ENCODE peak calls at places on chromosome 4, in seven cellular contexts. V is adrenal gland, U is PC-9, N is uterus, S is kidney epithelial cell, X is colonic mucosa, H is choroid plexus epithelial cell. L is an unnamed sample.
A peak's percentile ranks its signal among the peaks of the same experiment; 100 is the strongest.

GRCh38 chr4:123667496-123667895 is 270.9 kb downstream of the SPRY1 start:
- DNase-seq in V (no peak), U (no peak), N (no peak), S (no peak), X (no peak), H (no peak), L (peak; percentile 29)

GRCh38 chr4:85831647-85832046 is 356.7 kb downstream of the ARHGAP24 start:
- DNase-seq in V (no peak), U (no peak), N (no peak), S (no peak), X (no peak), H (no peak), L (no peak)

GRCh38 chr4:145939241-145939640 is 618 bp upstream of the ZNF827 start:
- DNase-seq in V (no peak), U (no peak), N (no peak), S (no peak), X (no peak), H (no peak), L (no peak)

GRCh38 chr4:89204624-89205023 is 93.3 kb downstream of the TIGD2 start:
- DNase-seq in V (no peak), U (no peak), N (no peak), S (no peak), X (no peak), H (peak; percentile 61), L (no peak)

GRCh38 chr4:30386266-30386895 is 333.8 kb upstream of the PCDH7 start:
- DNase-seq in V (no peak), U (no peak), N (no peak), S (no peak), X (no peak), H (peak; percentile 6), L (no peak)

GRCh38 chr4:106450249-106450648 is 81.7 kb upstream of the GIMD1 start:
- DNase-seq in V (no peak), U (no peak), N (no peak), S (no peak), X (no peak), H (peak; percentile 20), L (peak; percentile 77)

GRCh38 chr4:39998659-39999345 is 21.1 kb upstream of the PDS5A start:
- DNase-seq in V (no peak), U (no peak), N (no peak), S (no peak), X (no peak), H (no peak), L (no peak)

GRCh38 chr4:56907489-56908205 is at the start of gene REST:
- DNase-seq in V (peak; percentile 73), U (no peak), N (peak; percentile 81), S (no peak), X (peak; percentile 83), H (peak; percentile 63), L (peak; percentile 63)

GRCh38 chr4:126860308-126860707 is 772.4 kb upstream of the INTU start:
- DNase-seq in V (no peak), U (no peak), N (no peak), S (no peak), X (no peak), H (no peak), L (no peak)

GRCh38 chr4:16001484-16001858 is 38.5 kb upstream of the FGFBP2 start:
- DNase-seq in V (peak; percentile 60), U (peak; percentile 65), N (peak; percentile 57), S (peak; percentile 39), X (peak; percentile 49), H (peak; percentile 88), L (peak; percentile 64)

GRCh38 chr4:41212221-41213203 is 1.8 kb downstream of the APBB2 start:
- DNase-seq in V (peak; percentile 47), U (peak; percentile 58), N (peak; percentile 30), S (no peak), X (peak; percentile 57), H (peak; percentile 85), L (peak; percentile 75)

GRCh38 chr4:128649161-128649560 is 160.3 kb upstream of the JADE1 start:
- DNase-seq in V (no peak), U (no peak), N (no peak), S (no peak), X (no peak), H (no peak), L (no peak)

GRCh38 chr4:48578132-48578964 is 88.3 kb downstream of the ZAR1 start:
- DNase-seq in V (peak; percentile 74), U (no peak), N (peak; percentile 22), S (peak; percentile 25), X (peak; percentile 72), H (peak; percentile 89), L (peak; percentile 79)

GRCh38 chr4:151859646-151860045 is 98.8 kb upstream of the GATB start:
- DNase-seq in V (no peak), U (no peak), N (no peak), S (no peak), X (no peak), H (no peak), L (no peak)

GRCh38 chr4:156635046-156635445 is 336.6 kb downstream of the PDGFC start:
- DNase-seq in V (no peak), U (no peak), N (no peak), S (no peak), X (no peak), H (no peak), L (no peak)

GRCh38 chr4:67714955-67715354 is 14.0 kb upstream of the UBA6 start:
- DNase-seq in V (no peak), U (no peak), N (no peak), S (no peak), X (no peak), H (no peak), L (no peak)

GRCh38 chr4:75287738-75288517 is 226.3 kb downstream of the RCHY1 start:
- DNase-seq in V (no peak), U (no peak), N (no peak), S (no peak), X (peak; percentile 22), H (no peak), L (no peak)

GRCh38 chr4:75285837-75286236 is 228.4 kb downstream of the RCHY1 start:
- DNase-seq in V (no peak), U (no peak), N (no peak), S (no peak), X (no peak), H (no peak), L (no peak)

GRCh38 chr4:75289843-75290616 is 224.2 kb downstream of the RCHY1 start:
- DNase-seq in V (no peak), U (no peak), N (no peak), S (no peak), X (peak; percentile 44), H (no peak), L (no peak)
- TF ChIP-seq CTCF in V (no peak), U (peak; percentile 61), N (peak; percentile 29), S (peak; percentile 38), X (peak; percentile 45), H (no peak), L (no peak)

GRCh38 chr4:8364848-8365350 is 75.6 kb downstream of the ACOX3 start:
- DNase-seq in V (no peak), U (no peak), N (no peak), S (no peak), X (no peak), H (no peak), L (no peak)
- H3K4me3 ChIP-seq in V (no peak overlapping the region), U (no peak overlapping the region), N (no peak overlapping the region), S (no peak overlapping the region), X (no peak overlapping the region), H (no peak overlapping the region), L (no peak overlapping the region)

GRCh38 chr4:139700568-139700967 is 34.9 kb downstream of the MGST2 start:
- DNase-seq in V (no peak), U (no peak), N (no peak), S (no peak), X (no peak), H (no peak), L (no peak)

GRCh38 chr4:139709660-139710059 is 44.0 kb downstream of the MGST2 start:
- DNase-seq in V (no peak), U (no peak), N (no peak), S (no peak), X (no peak), H (no peak), L (no peak)

GRCh38 chr4:139710073-139710472 is 44.5 kb downstream of the MGST2 start:
- DNase-seq in V (no peak), U (no peak), N (no peak), S (no peak), X (no peak), H (no peak), L (peak; percentile 8)

GRCh38 chr4:139704915-139705485 is 39.4 kb downstream of the MGST2 start:
- DNase-seq in V (no peak), U (no peak), N (no peak), S (no peak), X (no peak), H (peak; percentile 41), L (no peak)
- TF ChIP-seq CTCF in V (no peak), U (no peak), N (no peak), S (peak; percentile 8), X (no peak), H (peak; percentile 45), L (no peak)

GRCh38 chr4:141132689-141133145 is 552 bp downstream of the RNF150 start:
- DNase-seq in V (peak; percentile 65), U (no peak), N (peak; percentile 58), S (no peak), X (peak; percentile 22), H (no peak), L (peak; percentile 21)

GRCh38 chr4:141134051-141134450 is 782 bp upstream of the RNF150 start:
- DNase-seq in V (no peak), U (no peak), N (no peak), S (no peak), X (no peak), H (peak; percentile 13), L (peak; percentile 42)

GRCh38 chr4:141131738-141132688 is 1.3 kb downstream of the RNF150 start:
- DNase-seq in V (peak; percentile 54), U (no peak), N (peak; percentile 41), S (no peak), X (peak; percentile 19), H (peak; percentile 19), L (no peak)

GRCh38 chr4:141133146-141134006 is at the start of gene RNF150:
- DNase-seq in V (peak; percentile 87), U (no peak), N (peak; percentile 83), S (peak; percentile 57), X (peak; percentile 66), H (peak; percentile 91), L (peak; percentile 89)

GRCh38 chr4:141130947-141131545 is 2.2 kb downstream of the RNF150 start:
- DNase-seq in V (no peak), U (no peak), N (no peak), S (no peak), X (no peak), H (no peak), L (no peak)
- H3K4me3 ChIP-seq in V (no peak overlapping the region), U (no peak overlapping the region), N (peak overlapping the region; percentile 57), S (no peak overlapping the region), X (peak overlapping the region; percentile 66), H (no peak overlapping the region), L (peak overlapping the region; percentile 81)

GRCh38 chr4:186934841-186935443 is 211.3 kb upstream of the FAT1 start:
- DNase-seq in V (no peak), U (peak; percentile 56), N (no peak), S (no peak), X (peak; percentile 55), H (peak; percentile 23), L (no peak)

GRCh38 chr4:186939226-186939625 is 215.6 kb upstream of the FAT1 start:
- DNase-seq in V (no peak), U (no peak), N (no peak), S (no peak), X (no peak), H (no peak), L (no peak)

GRCh38 chr4:186934255-186934654 is 210.6 kb upstream of the FAT1 start:
- DNase-seq in V (no peak), U (no peak), N (no peak), S (no peak), X (peak; percentile 51), H (no peak), L (no peak)

GRCh38 chr4:186935881-186936280 is 212.2 kb upstream of the FAT1 start:
- DNase-seq in V (no peak), U (no peak), N (no peak), S (no peak), X (no peak), H (no peak), L (no peak)

GRCh38 chr4:186936496-186937375 is 213.1 kb upstream of the FAT1 start:
- DNase-seq in V (no peak), U (peak; percentile 88), N (no peak), S (peak; percentile 79), X (no peak), H (peak; percentile 93), L (peak; percentile 89)
- TF ChIP-seq CTCF in V (no peak), U (peak; percentile 41), N (no peak), S (peak; percentile 30), X (no peak), H (peak; percentile 33), L (peak; percentile 45)